ENCODE peak calls at places on chromosome X, in nine cellular contexts. O is upper lobe of right lung, N is Karpas-422, Y is choroid plexus epithelial cell, F is AG10803, P is sigmoid colon, B is heart right ventricle, S is epithelial cell of esophagus, G is pancreas. Z is an unnamed sample.

GRCh38 chrX:22526339-22526738 is 253.6 kb downstream of the CBLL2 start:
- DNase-seq in B (no peak), F (peak; percentile 63), P (no peak), Y (peak; percentile 60), G (no peak), S (peak; percentile 91), O (no peak), N (no peak), Z (peak; percentile 95)

GRCh38 chrX:105190252-105190853 is 30.1 kb downstream of the TEX13A start:
- DNase-seq in F (peak; percentile 4), O (no peak), N (peak; percentile 77), S (peak; percentile 29), Y (peak; percentile 46), G (no peak), P (no peak), B (peak; percentile 3), Z (peak; percentile 27)

GRCh38 chrX:15675490-15675921 is 10.9 kb upstream of the CLTRN start:
- DNase-seq in B (peak; percentile 76), Y (peak; percentile 72), P (peak; percentile 93), N (peak; percentile 96), G (peak; percentile 92), O (peak; percentile 89), S (peak; percentile 88), F (no peak), Z (peak; percentile 77)

GRCh38 chrX:9466115-9466495 is 1.2 kb downstream of the TBL1X start:
- DNase-seq in G (peak; percentile 72), N (no peak), P (peak; percentile 88), B (peak; percentile 42), F (peak; percentile 21), S (peak; percentile 13), Y (no peak), O (peak; percentile 75), Z (no peak)

GRCh38 chrX:397575-397974 is 10.9 kb upstream of the PPP2R3B start:
- DNase-seq in F (peak; percentile 73), O (no peak), N (no peak), B (peak; percentile 68), S (no peak), G (no peak), Y (peak; percentile 93), P (no peak), Z (no peak)

GRCh38 chrX:46168254-46168653 is 377.0 kb downstream of the ZNF674 start:
- DNase-seq in N (no peak), F (no peak), S (no peak), P (no peak), B (no peak), G (no peak), Y (no peak), O (peak; percentile 61), Z (no peak)

GRCh38 chrX:43140546-43140945 is 362.6 kb upstream of the PPP1R2C start:
- DNase-seq in O (no peak), G (no peak), Y (no peak), P (no peak), B (no peak), N (no peak), S (peak; percentile 51), F (no peak), Z (peak; percentile 79)

GRCh38 chrX:9037296-9037695 is 3.4 kb upstream of the FAM9B start:
- DNase-seq in G (no peak), F (no peak), N (no peak), B (no peak), P (no peak), Y (no peak), S (no peak), O (no peak), Z (no peak)

GRCh38 chrX:53048169-53049126 is at the start of gene GPR173:
- DNase-seq in G (no peak), Y (peak; percentile 64), F (peak; percentile 74), S (peak; percentile 3), O (peak; percentile 69), N (no peak), B (peak; percentile 36), P (peak; percentile 76), Z (no peak)

GRCh38 chrX:47587091-47587891 is 5.1 kb downstream of the TIMP1 start:
- DNase-seq in F (no peak), B (no peak), Y (no peak), N (no peak), O (no peak), S (peak; percentile 46), P (no peak), G (no peak), Z (peak; percentile 48)

GRCh38 chrX:136823175-136823574 is 42.4 kb upstream of the ARHGEF6 start:
- DNase-seq in Y (no peak), P (no peak), G (no peak), B (no peak), O (no peak), S (peak; percentile 45), F (peak; percentile 12), N (no peak), Z (peak; percentile 68)

GRCh38 chrX:123976671-123977316 is 15.3 kb downstream of the STAG2 start:
- DNase-seq in N (peak; percentile 46), B (no peak), G (no peak), O (no peak), S (peak; percentile 47), P (no peak), Y (peak; percentile 66), F (peak; percentile 37), Z (peak; percentile 42)

GRCh38 chrX:65932173-65933084 is 107.5 kb downstream of the VSIG4 start:
- DNase-seq in S (peak; percentile 91), P (no peak), N (peak; percentile 68), O (no peak), Y (no peak), G (no peak), F (no peak), B (no peak), Z (peak; percentile 92)

GRCh38 chrX:29478336-29479069 is 736.9 kb upstream of the MAGEB2 start:
- DNase-seq in G (no peak), O (no peak), Y (peak; percentile 68), P (no peak), F (peak; percentile 24), N (peak; percentile 68), S (peak; percentile 43), B (peak; percentile 2), Z (peak; percentile 0)

DNA sequence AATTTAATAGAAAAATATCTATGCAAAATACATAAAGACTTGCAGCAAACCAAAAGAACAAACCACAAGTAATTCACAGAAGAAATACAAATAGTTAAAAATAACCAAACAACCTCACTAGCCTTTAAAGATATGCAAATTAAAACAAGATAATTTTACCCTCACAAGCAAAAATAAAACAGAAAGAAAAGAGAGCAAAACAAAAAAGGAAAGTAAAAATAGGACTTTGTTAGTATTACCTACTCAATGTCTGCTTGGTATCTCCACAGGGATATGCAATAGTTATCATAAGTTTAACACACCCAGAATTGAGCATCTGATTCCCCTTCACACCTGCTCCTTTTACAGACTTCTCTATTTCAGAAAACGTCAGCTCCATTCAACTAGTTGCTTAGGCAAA is 737.5 kb upstream of the MAGEB2 start:
- DNase-seq in O (no peak), P (no peak), N (no peak), F (no peak), G (no peak), S (no peak), B (no peak), Y (no peak), Z (no peak)
- H3K4me3 ChIP-seq in O (no peak overlapping the region), P (no peak overlapping the region), N (no peak overlapping the region), F (no peak overlapping the region), G (no peak overlapping the region), S (no peak overlapping the region), B (no peak overlapping the region), Y (no peak overlapping the region), Z (no peak overlapping the region)

GRCh38 chrX:134236690-134237362 is at the start of gene CCDC160:
- DNase-seq in O (peak; percentile 73), S (peak; percentile 13), P (peak; percentile 64), Y (peak; percentile 30), N (no peak), F (no peak), G (peak; percentile 84), B (peak; percentile 28), Z (no peak)
- H3K4me3 ChIP-seq in O (peak within 1 kb of the TSS; percentile 43), S (peak within 1 kb of the TSS; percentile 34), P (peak within 1 kb of the TSS; percentile 40), Y (peak within 1 kb of the TSS; percentile 55), N (no peak within 1 kb of the TSS), F (peak within 1 kb of the TSS; percentile 3), G (peak within 1 kb of the TSS; percentile 56), B (peak within 1 kb of the TSS; percentile 48), Z (peak within 1 kb of the TSS; percentile 38)

DNA sequence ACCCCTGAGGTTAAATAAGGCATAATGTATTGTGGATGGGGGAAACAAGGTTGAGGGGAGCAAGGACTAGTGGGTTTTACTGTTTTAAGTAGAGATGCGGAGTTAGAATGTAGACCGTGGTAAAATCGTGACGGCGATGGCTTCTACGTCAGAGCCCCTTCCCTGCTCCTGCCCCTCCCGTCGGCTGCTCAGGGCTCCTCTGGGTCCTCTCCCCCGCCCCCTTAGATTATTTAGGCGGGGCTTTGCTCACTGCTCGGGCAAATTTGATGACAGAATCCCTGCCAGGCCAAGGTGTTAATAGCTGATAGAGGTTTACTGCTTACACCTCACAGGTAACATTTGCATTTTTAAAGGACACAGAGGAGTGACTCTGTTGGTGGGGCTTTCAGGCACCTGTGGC is 2.3 kb downstream of the FRMPD3 start:
- DNase-seq in S (no peak), O (no peak), G (no peak), N (peak; percentile 67), P (no peak), Y (no peak), F (no peak), B (no peak), Z (no peak)
- H3K4me3 ChIP-seq in S (no peak overlapping the region), O (no peak overlapping the region), G (no peak overlapping the region), N (peak overlapping the region; percentile 71), P (no peak overlapping the region), Y (no peak overlapping the region), F (no peak overlapping the region), B (no peak overlapping the region), Z (no peak overlapping the region)

GRCh38 chrX:77444075-77444474 is 3.1 kb upstream of the FGF16 start:
- DNase-seq in G (no peak), S (no peak), Y (no peak), P (no peak), F (no peak), B (no peak), O (no peak), N (no peak), Z (no peak)

GRCh38 chrX:77447339-77448149 is at the start of gene FGF16:
- DNase-seq in G (peak; percentile 61), N (no peak), B (no peak), O (peak; percentile 44), P (no peak), S (no peak), Y (no peak), F (no peak), Z (no peak)

GRCh38 chrX:77446840-77447239 is 349 bp upstream of the FGF16 start:
- DNase-seq in P (no peak), Y (no peak), F (peak; percentile 24), G (peak; percentile 59), N (no peak), B (no peak), O (no peak), S (no peak), Z (no peak)

GRCh38 chrX:77448170-77448569 is 981 bp downstream of the FGF16 start:
- DNase-seq in N (no peak), B (no peak), S (no peak), G (no peak), Y (no peak), P (no peak), F (no peak), O (no peak), Z (no peak)

DNA sequence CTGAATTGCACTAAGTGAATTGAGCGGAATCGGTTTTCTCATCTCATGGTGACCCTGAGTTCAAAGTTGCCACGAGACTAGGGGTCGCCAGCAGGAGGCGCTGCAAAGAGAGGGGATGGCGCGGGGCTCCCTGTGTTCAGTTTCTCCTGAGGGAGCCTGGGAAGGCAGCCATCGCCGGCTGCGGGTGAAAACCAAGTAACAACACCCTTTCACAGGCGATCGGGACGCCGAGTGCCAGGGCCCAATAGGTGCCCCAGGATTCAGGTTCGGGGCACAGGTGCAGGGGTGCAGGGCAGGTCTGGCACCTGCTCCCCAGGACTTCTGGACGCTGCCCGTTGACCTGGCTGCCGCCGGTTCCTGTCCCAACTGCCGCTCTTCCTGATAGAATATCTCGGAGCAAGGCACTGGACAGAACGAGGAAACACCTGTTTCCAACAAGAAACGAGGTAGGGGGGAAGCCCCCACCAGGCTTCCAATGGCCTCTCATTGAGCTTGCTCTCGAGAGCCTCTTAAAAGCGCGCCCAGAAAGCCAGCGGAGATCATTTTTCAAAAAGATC is 1.1 kb upstream of the FGF16 start:
- DNase-seq in P (no peak), B (no peak), S (no peak), Y (no peak), F (no peak), G (peak; percentile 63), N (no peak), O (peak; percentile 61), Z (no peak)
- H3K4me3 ChIP-seq in P (no peak overlapping the region), B (peak overlapping the region; percentile 32), S (peak overlapping the region; percentile 21), Y (peak overlapping the region; percentile 45), F (peak overlapping the region; percentile 42), G (peak overlapping the region; percentile 44), N (no peak overlapping the region), O (peak overlapping the region; percentile 36), Z (peak overlapping the region; percentile 20)